ENCODE peak calls at places on chromosomes 2 and 18, in seven cellular contexts. X is WERI-Rb-1, P is GM12865, G is mesothelial cell of epicardium, Q is WTC11, K is SK-N-SH, T is heart right ventricle. J is an unnamed sample.

GRCh38 chr2:63465633-63466032 is 122.6 kb downstream of the WDPCP start:
- DNase-seq in X (no peak), P (no peak), G (no peak), Q (no peak), K (no peak), T (no peak), J (no peak)

GRCh38 chr2:54528311-54528945 is 72.3 kb downstream of the SPTBN1 start:
- DNase-seq in X (no peak), P (no peak), G (no peak), Q (no peak), K (no peak), T (no peak), J (no peak)

GRCh38 chr18:32714571-32715148 is 58.2 kb downstream of the KLHL14 start:
- DNase-seq in X (peak; percentile 39), P (peak; percentile 68), G (peak; percentile 46), Q (peak; percentile 37), K (peak; percentile 47), T (no peak), J (peak; percentile 26)

GRCh38 chr2:62287895-62288589 is 92.1 kb downstream of the B3GNT2 start:
- DNase-seq in X (no peak), P (peak; percentile 94), G (peak; percentile 69), Q (no peak), K (peak; percentile 81), T (peak; percentile 70), J (peak; percentile 89)

GRCh38 chr18:57854726-57855125 is 51.6 kb upstream of the ATP8B1 start:
- DNase-seq in X (no peak), P (no peak), G (no peak), Q (no peak), K (no peak), T (no peak), J (no peak)

GRCh38 chr18:74412106-74412880 is 44.8 kb downstream of the DIPK1C start:
- DNase-seq in X (no peak), P (no peak), G (no peak), Q (peak; percentile 26), K (no peak), T (no peak), J (no peak)

GRCh38 chr18:56083097-56083865 is 495.3 kb upstream of the TCF4 start:
- DNase-seq in X (no peak), P (no peak), G (no peak), Q (peak; percentile 19), K (peak; percentile 30), T (peak; percentile 70), J (no peak)

GRCh38 chr2:174561283-174562275 is 36.0 kb downstream of the WIPF1 start:
- DNase-seq in X (no peak), P (no peak), G (no peak), Q (no peak), K (no peak), T (peak; percentile 76), J (no peak)

GRCh38 chr18:11387880-11388279 is 221.5 kb upstream of the SLC35G4 start:
- DNase-seq in X (peak; percentile 13), P (peak; percentile 73), G (no peak), Q (peak; percentile 45), K (peak; percentile 42), T (peak; percentile 57), J (peak; percentile 6)

GRCh38 chr2:217715484-217715883 is 287.3 kb downstream of the TNS1 start:
- DNase-seq in X (no peak), P (no peak), G (no peak), Q (no peak), K (no peak), T (no peak), J (no peak)

GRCh38 chr2:217714268-217714643 is 288.5 kb downstream of the TNS1 start:
- DNase-seq in X (no peak), P (no peak), G (no peak), Q (no peak), K (no peak), T (peak; percentile 58), J (no peak)

GRCh38 chr2:217713395-217714267 is 289.2 kb downstream of the TNS1 start:
- DNase-seq in X (peak; percentile 87), P (peak; percentile 63), G (peak; percentile 91), Q (peak; percentile 91), K (peak; percentile 79), T (peak; percentile 80), J (peak; percentile 84)

GRCh38 chr2:217712431-217712830 is 290.4 kb downstream of the TNS1 start:
- DNase-seq in X (no peak), P (no peak), G (no peak), Q (no peak), K (no peak), T (no peak), J (no peak)

DNA sequence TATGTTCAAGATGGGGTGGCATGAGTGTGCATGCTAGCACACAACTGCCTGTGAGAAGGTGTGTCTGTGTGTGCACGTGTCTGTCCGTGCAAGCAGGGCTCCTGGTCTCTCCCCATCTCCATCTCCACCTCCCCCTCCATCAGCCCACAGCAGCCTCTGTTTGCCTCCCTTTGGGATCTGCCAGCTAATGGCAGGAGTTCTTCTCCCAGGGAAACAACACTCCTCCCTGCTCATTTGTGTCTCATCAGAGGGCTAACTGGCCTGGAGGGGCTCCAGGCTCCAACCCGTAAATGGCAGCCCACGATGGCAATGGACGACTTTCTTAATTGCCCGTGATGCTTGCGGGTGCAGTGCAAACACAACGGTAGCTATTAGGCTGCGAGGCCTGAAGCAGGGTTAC is 285.3 kb downstream of the TNS1 start:
- DNase-seq in X (no peak), P (no peak), G (no peak), Q (no peak), K (no peak), T (no peak), J (no peak)
- TF ChIP-seq CTCF in X (no peak), P (no peak), G (no peak), Q (no peak), K (no peak), T (no peak), J (no peak)

GRCh38 chr2:18133310-18133709 is 254.8 kb downstream of the KCNS3 start:
- DNase-seq in X (no peak), P (no peak), G (no peak), Q (no peak), K (no peak), T (no peak), J (no peak)
- TF ChIP-seq CTCF in X (no peak), P (no peak), G (no peak), Q (no peak), K (no peak), T (no peak), J (no peak)

GRCh38 chr2:165953655-165954606 is at the start of gene TTC21B:
- DNase-seq in X (peak; percentile 97), P (peak; percentile 95), G (peak; percentile 97), Q (peak; percentile 95), K (peak; percentile 97), T (peak; percentile 96), J (peak; percentile 93)
- TF ChIP-seq CTCF in X (peak; percentile 62), P (peak; percentile 70), G (peak; percentile 99), Q (peak; percentile 83), K (peak; percentile 80), T (peak; percentile 85), J (peak; percentile 85)

DNA sequence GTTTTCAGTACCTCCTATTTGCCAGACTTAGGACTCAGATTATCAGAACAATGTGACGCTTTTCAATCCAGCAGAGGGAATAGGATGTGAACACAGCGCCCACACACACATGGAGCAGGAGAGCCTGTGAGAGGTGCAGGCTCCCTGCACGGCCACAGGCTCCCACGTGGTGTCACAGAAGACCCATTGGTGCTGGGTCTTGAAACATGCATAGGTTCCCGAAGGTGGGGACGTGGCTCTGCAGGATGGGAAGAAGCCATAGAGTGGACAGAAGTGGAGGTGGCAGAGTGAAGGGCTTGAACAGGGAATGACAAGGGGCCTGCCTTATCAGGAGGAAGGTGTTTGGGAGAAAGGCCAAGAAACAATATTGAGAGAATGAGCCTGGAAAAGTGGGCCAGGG is 78.5 kb upstream of the BCL2L11 start:
- DNase-seq in X (no peak), P (no peak), G (no peak), Q (no peak), K (no peak), T (no peak), J (no peak)
- TF ChIP-seq CTCF in X (no peak), P (no peak), G (no peak), Q (no peak), K (no peak), T (no peak), J (no peak)